ENCODE peak calls at places on chromosomes 3 and 15, in four cellular contexts. One of them, this sample, is unnamed.

GRCh38 chr3:116000315-116000714 is 377.0 kb downstream of the GAP43 start:
- DNase-seq in HCEC 1CT: peak; percentile 91
- DNase-seq in foreskin keratinocyte: peak; percentile 97
- DNase-seq in T-cell: no peak
- DNase-seq in this sample: peak; percentile 80

GRCh38 chr15:52858388-52859176 is 68.4 kb upstream of the ONECUT1 start:
- DNase-seq in HCEC 1CT: no peak
- DNase-seq in T-cell: no peak
- DNase-seq in foreskin keratinocyte: peak; percentile 2
- DNase-seq in this sample: no peak

GRCh38 chr3:18389108-18389733 is 35.9 kb downstream of the SATB1 start:
- DNase-seq in foreskin keratinocyte: no peak
- DNase-seq in HCEC 1CT: no peak
- DNase-seq in T-cell: peak; percentile 45
- DNase-seq in this sample: no peak

GRCh38 chr3:42376397-42376798 is 34.0 kb downstream of the LYZL4 start:
- DNase-seq in HCEC 1CT: peak; percentile 88
- DNase-seq in T-cell: no peak
- DNase-seq in foreskin keratinocyte: peak; percentile 64
- DNase-seq in this sample: peak; percentile 29

GRCh38 chr3:66165679-66166078 is 55.1 kb upstream of the SLC25A26 start:
- DNase-seq in foreskin keratinocyte: no peak
- DNase-seq in HCEC 1CT: no peak
- DNase-seq in T-cell: no peak
- DNase-seq in this sample: no peak

GRCh38 chr15:66698318-66698961 is 3.6 kb upstream of the SMAD6 start:
- DNase-seq in T-cell: peak; percentile 6
- DNase-seq in foreskin keratinocyte: no peak
- DNase-seq in HCEC 1CT: peak; percentile 64
- DNase-seq in this sample: no peak

GRCh38 chr3:141529256-141530132 is 42.7 kb downstream of the RASA2 start:
- DNase-seq in foreskin keratinocyte: no peak
- DNase-seq in T-cell: no peak
- DNase-seq in HCEC 1CT: peak; percentile 30
- DNase-seq in this sample: no peak

GRCh38 chr15:70284438-70285214 is 186.9 kb upstream of the TLE3 start:
- DNase-seq in HCEC 1CT: no peak
- DNase-seq in T-cell: no peak
- DNase-seq in foreskin keratinocyte: no peak
- DNase-seq in this sample: no peak

GRCh38 chr3:157176108-157176507 is 16.2 kb upstream of the CCNL1 start:
- DNase-seq in foreskin keratinocyte: no peak
- DNase-seq in T-cell: no peak
- DNase-seq in HCEC 1CT: peak; percentile 29
- DNase-seq in this sample: no peak

GRCh38 chr15:78977591-78978347 is 32.9 kb upstream of the CTSH start:
- DNase-seq in T-cell: no peak
- DNase-seq in foreskin keratinocyte: no peak
- DNase-seq in HCEC 1CT: no peak
- DNase-seq in this sample: no peak

GRCh38 chr3:73729969-73730440 is 105.3 kb upstream of the PDZRN3 start:
- DNase-seq in foreskin keratinocyte: no peak
- DNase-seq in HCEC 1CT: no peak
- DNase-seq in T-cell: no peak
- DNase-seq in this sample: no peak

GRCh38 chr15:99409097-99409473 is 156.7 kb upstream of the MEF2A start:
- DNase-seq in foreskin keratinocyte: no peak
- DNase-seq in T-cell: peak; percentile 35
- DNase-seq in HCEC 1CT: peak; percentile 84
- DNase-seq in this sample: peak; percentile 49

GRCh38 chr15:25437751-25438600 is 848 bp downstream of the UBE3A start:
- DNase-seq in HCEC 1CT: peak; percentile 42
- DNase-seq in T-cell: peak; percentile 53
- DNase-seq in foreskin keratinocyte: no peak
- DNase-seq in this sample: no peak